ENCODE peak calls at places on chromosomes 3 and 15, in ten cellular contexts. O is psoas muscle; H is aorta; M is lower lobe of right lung; F is GM23248; Y is Caco-2; G is GM12878; X is thyroid gland; I is CD4-positive, alpha-beta memory T cell; L is body of pancreas. J is an unnamed sample. For H3K36me3, the result is how much of the 10 kb centered on the place peaks cover.

GRCh38 chr15:21261396-21261964 is 178.8 kb downstream of the POTEB3 start:
- DNase-seq in O (peak), H (peak), M (peak), F (no peak), Y (no peak), G (no peak), X (no peak), I (no peak), L (no peak), J (no peak)

GRCh38 chr3:131193671-131194291 is 167.1 kb downstream of the NEK11 start:
- DNase-seq in O (no peak), H (no peak), M (no peak), F (peak), Y (no peak), G (no peak), X (no peak), I (no peak), L (no peak), J (no peak)

GRCh38 chr15:27707216-27707710 is 391.9 kb downstream of the OCA2 start:
- DNase-seq in O (no peak), H (no peak), M (no peak), F (no peak), Y (no peak), G (no peak), X (no peak), I (no peak), L (no peak), J (no peak)

GRCh38 chr3:38493019-38493418 is 3.1 kb upstream of the EXOG start:
- DNase-seq in O (no peak), H (no peak), M (no peak), F (peak), Y (no peak), G (no peak), X (no peak), I (no peak), L (no peak), J (no peak)

GRCh38 chr15:95152741-95153140 is 921.4 kb downstream of the MCTP2 start:
- DNase-seq in O (no peak), H (no peak), M (no peak), F (no peak), Y (no peak), G (no peak), X (no peak), I (no peak), L (no peak), J (no peak)

GRCh38 chr15:33029247-33029646 is 165.3 kb downstream of the FMN1 start:
- DNase-seq in O (no peak), H (no peak), M (no peak), F (no peak), Y (no peak), G (no peak), X (peak), I (no peak), L (no peak), J (no peak)

GRCh38 chr15:101676965-101677364 is 24.8 kb upstream of the TM2D3 start:
- DNase-seq in O (no peak), H (no peak), M (no peak), F (peak), Y (no peak), G (no peak), X (no peak), I (no peak), L (no peak), J (no peak)

GRCh38 chr15:73522011-73522410 is 79.0 kb downstream of the REC114 start:
- DNase-seq in O (no peak), H (no peak), M (no peak), F (no peak), Y (no peak), G (no peak), X (no peak), I (no peak), L (no peak), J (no peak)

GRCh38 chr15:80712956-80713355 is 17.8 kb downstream of the ABHD17C start:
- DNase-seq in O (no peak), H (no peak), M (no peak), F (peak), Y (no peak), G (no peak), X (no peak), I (no peak), L (no peak), J (no peak)

GRCh38 chr3:133895208-133896001 is at the start of gene RAB6B:
- DNase-seq in O (peak), H (peak), M (peak), F (peak), Y (peak), G (no peak), X (peak), I (no peak), L (peak), J (no peak)

GRCh38 chr15:99148851-99149276 is 44.0 kb downstream of the SYNM start:
- DNase-seq in O (no peak), H (no peak), M (no peak), F (no peak), Y (no peak), G (no peak), X (no peak), I (no peak), L (no peak), J (no peak)

GRCh38 chr15:101185336-101185735 is 66.5 kb downstream of the CHSY1 start:
- DNase-seq in O (no peak), H (no peak), M (no peak), F (no peak), Y (no peak), G (no peak), X (no peak), I (no peak), L (no peak), J (no peak)

GRCh38 chr15:63195257-63196023 is 6.0 kb downstream of the RAB8B start:
- DNase-seq in O (no peak), H (no peak), M (no peak), F (no peak), Y (no peak), G (no peak), X (peak), I (no peak), L (peak), J (no peak)

GRCh38 chr3:97996988-97997387 is 24.8 kb upstream of the RIOX2 start:
- DNase-seq in O (no peak), H (no peak), M (no peak), F (no peak), Y (no peak), G (no peak), X (no peak), I (no peak), L (no peak), J (no peak)

GRCh38 chr15:65870889-65871533 is 1.7 kb downstream of the RAB11A start:
- DNase-seq in O (no peak), H (no peak), M (no peak), F (peak), Y (peak), G (no peak), X (no peak), I (no peak), L (no peak), J (no peak)

GRCh38 chr15:68488966-68489365 is 57.0 kb upstream of the ITGA11 start:
- DNase-seq in O (no peak), H (no peak), M (no peak), F (no peak), Y (no peak), G (no peak), X (no peak), I (no peak), L (no peak), J (no peak)

GRCh38 chr3:56926513-56927282 is 124.9 kb upstream of the ARHGEF3 start:
- DNase-seq in O (no peak), H (peak), M (no peak), F (peak), Y (no peak), G (no peak), X (peak), I (no peak), L (no peak), J (no peak)

GRCh38 chr15:74264081-74264501 is 28.0 kb downstream of the CCDC33 start:
- DNase-seq in O (no peak), H (no peak), M (no peak), F (no peak), Y (no peak), G (no peak), X (no peak), I (no peak), L (no peak), J (no peak)

GRCh38 chr15:39061952-39062464 is 497.4 kb upstream of the RASGRP1 start:
- DNase-seq in O (no peak), H (no peak), M (no peak), F (no peak), Y (peak), G (no peak), X (no peak), I (no peak), L (no peak), J (no peak)

GRCh38 chr15:57406040-57406772 is 29.9 kb downstream of the CGNL1 start:
- DNase-seq in O (no peak), H (no peak), M (no peak), F (peak), Y (no peak), G (no peak), X (no peak), I (no peak), L (no peak), J (no peak)

GRCh38 chr3:192889694-192890093 is 28.0 kb downstream of the MB21D2 start:
- DNase-seq in O (no peak), H (no peak), M (no peak), F (peak), Y (no peak), G (no peak), X (no peak), I (no peak), L (no peak), J (no peak)

GRCh38 chr3:23430781-23431423 is 227.8 kb downstream of the UBE2E2 start:
- DNase-seq in O (no peak), H (no peak), M (no peak), F (peak), Y (no peak), G (no peak), X (no peak), I (no peak), L (no peak), J (no peak)

GRCh38 chr3:57151021-57151449 is 14.1 kb downstream of the IL17RD start:
- DNase-seq in O (no peak), H (no peak), M (no peak), F (no peak), Y (no peak), G (no peak), X (no peak), I (no peak), L (no peak), J (no peak)

GRCh38 chr3:119340436-119340835 is 46.3 kb downstream of the ARHGAP31 start:
- DNase-seq in O (no peak), H (no peak), M (no peak), F (no peak), Y (no peak), G (no peak), X (no peak), I (no peak), L (no peak), J (no peak)

GRCh38 chr3:10205461-10206165 is 40.9 kb downstream of the IRAK2 start:
- DNase-seq in O (peak), H (peak), M (no peak), F (peak), Y (no peak), G (no peak), X (no peak), I (no peak), L (no peak), J (no peak)

GRCh38 chr15:74174966-74175270 is 1.4 kb downstream of the ISLR start:
- DNase-seq in O (no peak), H (no peak), M (peak), F (no peak), Y (no peak), G (no peak), X (no peak), I (no peak), L (no peak), J (no peak)

GRCh38 chr15:28935316-28935715 is 49.5 kb downstream of the APBA2 start:
- DNase-seq in O (no peak), H (peak), M (no peak), F (peak), Y (peak), G (no peak), X (no peak), I (no peak), L (no peak), J (peak)

GRCh38 chr15:46365612-46366011 is 730.8 kb downstream of the SQOR start:
- DNase-seq in O (no peak), H (peak), M (no peak), F (peak), Y (no peak), G (no peak), X (peak), I (no peak), L (peak), J (no peak)

GRCh38 chr3:190325923-190326322 is 3.7 kb upstream of the CLDN1 start:
- DNase-seq in O (no peak), H (no peak), M (no peak), F (peak), Y (no peak), G (no peak), X (no peak), I (no peak), L (no peak), J (no peak)

GRCh38 chr3:186452517-186452916 is 90.5 kb upstream of the DGKG start:
- DNase-seq in O (no peak), H (no peak), M (no peak), F (peak), Y (no peak), G (no peak), X (no peak), I (no peak), L (no peak), J (no peak)

GRCh38 chr3:64166584-64167155 is 58.6 kb downstream of the PRICKLE2 start:
- DNase-seq in O (no peak), H (no peak), M (no peak), F (peak), Y (no peak), G (no peak), X (no peak), I (no peak), L (no peak), J (no peak)

GRCh38 chr3:190404715-190405114 is 16.8 kb downstream of the CLDN16 start:
- DNase-seq in O (no peak), H (no peak), M (no peak), F (no peak), Y (no peak), G (no peak), X (no peak), I (no peak), L (no peak), J (no peak)

GRCh38 chr15:91954211-91954804 is 100.8 kb downstream of the SLCO3A1 start:
- DNase-seq in O (no peak), H (no peak), M (no peak), F (no peak), Y (no peak), G (no peak), X (no peak), I (no peak), L (no peak), J (no peak)

GRCh38 chr3:171443211-171443957 is 16.8 kb downstream of the TNIK start:
- DNase-seq in O (no peak), H (no peak), M (no peak), F (no peak), Y (no peak), G (no peak), X (no peak), I (no peak), L (no peak), J (no peak)

GRCh38 chr3:12222765-12223485 is 64.2 kb upstream of the TIMP4 start:
- DNase-seq in O (no peak), H (no peak), M (no peak), F (peak), Y (peak), G (no peak), X (no peak), I (no peak), L (no peak), J (no peak)

GRCh38 chr3:59766165-59766872 is 716.5 kb upstream of the CFAP20DC start:
- DNase-seq in O (no peak), H (no peak), M (no peak), F (peak), Y (no peak), G (no peak), X (no peak), I (no peak), L (no peak), J (no peak)

GRCh38 chr15:60804986-60805949 is 326.3 kb upstream of the ICE2 start:
- DNase-seq in O (peak), H (peak), M (no peak), F (peak), Y (no peak), G (no peak), X (peak), I (no peak), L (peak), J (no peak)

GRCh38 chr15:61064653-61065052 is 164.4 kb downstream of the RORA start:
- DNase-seq in O (no peak), H (no peak), M (no peak), F (no peak), Y (no peak), G (no peak), X (peak), I (no peak), L (no peak), J (no peak)

GRCh38 chr3:71599416-71599815 is 15.9 kb upstream of the FOXP1 start:
- DNase-seq in O (no peak), H (no peak), M (no peak), F (peak), Y (no peak), G (no peak), X (no peak), I (no peak), L (no peak), J (no peak)

GRCh38 chr3:152305075-152305474 is 36.3 kb downstream of the MBNL1 start:
- DNase-seq in O (no peak), H (no peak), M (no peak), F (no peak), Y (no peak), G (no peak), X (no peak), I (no peak), L (no peak), J (no peak)
- H3K36me3 ChIP-seq in O (under half), H (under half), M (under half), F (under half), Y (under half), G (under half), X (under half), I (under half), L (under half), J (under half)

DNA sequence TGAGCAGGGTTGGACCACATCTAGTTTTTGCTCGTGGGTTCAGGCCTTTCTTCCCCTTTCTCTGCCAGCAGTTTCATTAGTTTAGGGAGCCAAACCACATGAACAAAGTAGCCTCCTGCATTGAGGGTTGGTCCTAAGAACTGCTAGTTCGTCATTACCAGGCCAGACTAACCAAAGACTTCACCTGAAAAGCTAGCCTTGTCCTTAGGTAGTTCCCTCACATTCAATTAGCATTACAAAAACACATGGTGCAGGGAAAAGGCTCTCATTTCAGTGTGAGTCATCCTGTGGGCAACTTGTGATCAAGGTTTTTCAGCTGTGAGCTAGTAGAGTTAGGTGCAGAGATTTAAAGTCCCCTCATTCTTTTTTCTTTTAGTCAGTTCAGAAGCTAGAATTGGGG is 279.3 kb upstream of the CTNNB1 start:
- DNase-seq in O (no peak), H (no peak), M (no peak), F (peak), Y (no peak), G (peak), X (no peak), I (no peak), L (no peak), J (no peak)
- H3K36me3 ChIP-seq in O (under half), H (under half), M (under half), F (under half), Y (under half), G (under half), X (under half), I (under half), L (under half), J (under half)

GRCh38 chr3:45948409-45948808 is 5.1 kb downstream of the CXCR6 start:
- DNase-seq in O (no peak), H (no peak), M (no peak), F (peak), Y (no peak), G (no peak), X (no peak), I (no peak), L (no peak), J (no peak)

GRCh38 chr3:45949432-45949831 is 6.2 kb downstream of the CXCR6 start:
- DNase-seq in O (no peak), H (no peak), M (no peak), F (no peak), Y (no peak), G (no peak), X (no peak), I (no peak), L (no peak), J (no peak)

GRCh38 chr3:45948881-45949280 is 5.6 kb downstream of the CXCR6 start:
- DNase-seq in O (no peak), H (no peak), M (no peak), F (no peak), Y (no peak), G (no peak), X (no peak), I (no peak), L (no peak), J (no peak)

GRCh38 chr3:45950686-45951600 is 7.7 kb downstream of the CXCR6 start:
- DNase-seq in O (no peak), H (no peak), M (no peak), F (no peak), Y (no peak), G (no peak), X (no peak), I (peak), L (no peak), J (peak)

GRCh38 chr3:45950131-45950530 is 6.9 kb downstream of the CXCR6 start:
- DNase-seq in O (no peak), H (no peak), M (no peak), F (no peak), Y (no peak), G (no peak), X (no peak), I (no peak), L (no peak), J (no peak)
- H3K36me3 ChIP-seq in O (half or more), H (under half), M (half or more), F (under half), Y (under half), G (under half), X (under half), I (half or more), L (under half), J (half or more)

DNA sequence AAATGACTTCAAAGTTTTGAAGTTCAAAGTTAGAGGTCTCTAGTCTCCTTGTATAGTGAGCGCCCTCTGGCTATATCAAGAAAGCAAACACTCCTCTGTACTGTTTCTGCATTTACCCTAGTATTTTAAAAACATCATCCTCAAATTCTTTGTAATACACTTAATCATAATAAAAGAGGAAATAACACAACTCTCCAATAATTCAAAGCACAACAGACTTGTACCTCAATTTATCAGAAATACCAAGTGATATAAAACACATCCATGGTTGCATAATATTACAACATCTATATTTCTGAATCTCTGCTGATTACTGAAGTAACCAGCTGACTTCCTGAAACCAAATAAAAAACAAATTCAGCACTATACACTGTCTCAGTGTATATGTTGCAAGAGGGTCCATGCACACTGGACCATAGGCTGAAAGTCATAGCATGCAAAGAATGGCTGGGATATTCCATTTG is 12.5 kb downstream of the PLOD2 start:
- DNase-seq in O (no peak), H (no peak), M (no peak), F (peak), Y (no peak), G (no peak), X (no peak), I (no peak), L (no peak), J (no peak)
- H3K36me3 ChIP-seq in O (under half), H (under half), M (under half), F (under half), Y (under half), G (under half), X (under half), I (under half), L (under half), J (under half)

DNA sequence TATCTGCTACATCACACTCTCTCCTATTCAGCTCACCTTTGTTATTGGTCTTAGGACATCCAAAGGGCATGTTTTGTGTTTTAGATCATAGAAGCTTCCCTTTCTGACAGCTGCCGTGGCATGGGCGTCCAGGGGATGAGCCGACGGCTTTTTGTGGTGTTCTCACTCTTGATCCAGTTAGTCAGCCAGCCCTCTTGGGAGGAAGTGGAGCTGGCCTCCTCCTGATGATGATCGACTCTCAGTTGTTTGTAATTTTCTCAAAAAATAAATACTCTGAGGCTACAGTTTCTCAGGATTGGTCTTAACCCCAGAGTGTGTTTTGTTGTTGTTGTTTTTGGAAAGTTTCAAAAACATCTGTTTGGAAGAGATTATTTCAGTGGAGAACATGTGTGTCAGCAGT is 34.4 kb downstream of the BOC start:
- DNase-seq in O (peak), H (no peak), M (no peak), F (peak), Y (no peak), G (no peak), X (no peak), I (no peak), L (no peak), J (no peak)
- H3K36me3 ChIP-seq in O (under half), H (under half), M (under half), F (under half), Y (under half), G (under half), X (under half), I (under half), L (under half), J (under half)

GRCh38 chr3:154304936-154305335 is 19.4 kb downstream of the DHX36 start:
- DNase-seq in O (no peak), H (no peak), M (no peak), F (no peak), Y (no peak), G (no peak), X (no peak), I (no peak), L (no peak), J (no peak)

GRCh38 chr3:154314152-154314551 is 10.1 kb downstream of the DHX36 start:
- DNase-seq in O (no peak), H (no peak), M (no peak), F (no peak), Y (no peak), G (no peak), X (no peak), I (no peak), L (no peak), J (no peak)

GRCh38 chr3:154307363-154307762 is 16.9 kb downstream of the DHX36 start:
- DNase-seq in O (no peak), H (no peak), M (no peak), F (no peak), Y (no peak), G (no peak), X (no peak), I (no peak), L (no peak), J (no peak)

GRCh38 chr3:154310840-154311239 is 13.4 kb downstream of the DHX36 start:
- DNase-seq in O (no peak), H (no peak), M (no peak), F (peak), Y (no peak), G (no peak), X (no peak), I (no peak), L (no peak), J (no peak)
- H3K36me3 ChIP-seq in O (half or more), H (under half), M (half or more), F (half or more), Y (under half), G (under half), X (under half), I (under half), L (under half), J (under half)

J was measured in CD8-positive, alpha-beta T cell.